ENCODE peak calls at places on chromosomes 7 and 10, in nine cellular contexts. U, W, S, M, Z, A, R, Y and T are unnamed samples.

GRCh38 chr10:131759347-131759746 is 141.5 kb upstream of the PPP2R2D start:
- DNase-seq in U (no peak), W (no peak), S (no peak), M (no peak), Z (no peak), A (no peak), R (no peak), Y (no peak), T (no peak)

GRCh38 chr10:31602541-31603244 is 283.7 kb downstream of the ZEB1 start:
- DNase-seq in U (no peak), W (no peak), S (peak; percentile 27), M (peak; percentile 92), Z (peak; percentile 84), A (no peak), R (no peak), Y (peak; percentile 60), T (peak; percentile 92)

GRCh38 chr10:70296406-70296899 is 12.6 kb upstream of the NPFFR1 start:
- DNase-seq in U (no peak), W (no peak), S (no peak), M (peak; percentile 91), Z (peak; percentile 94), A (peak; percentile 73), R (no peak), Y (peak; percentile 86), T (no peak)

GRCh38 chr7:77457779-77458178 is 41.6 kb upstream of the GSAP start:
- DNase-seq in U (no peak), W (no peak), S (no peak), M (no peak), Z (no peak), A (no peak), R (no peak), Y (no peak), T (no peak)

GRCh38 chr7:105389090-105389650 is 449 bp upstream of the SRPK2 start:
- DNase-seq in U (no peak), W (no peak), S (peak; percentile 52), M (peak; percentile 58), Z (peak; percentile 54), A (no peak), R (peak; percentile 26), Y (no peak), T (peak; percentile 68)

GRCh38 chr10:77420942-77421523 is 216.6 kb downstream of the KCNMA1 start:
- DNase-seq in U (no peak), W (no peak), S (no peak), M (no peak), Z (no peak), A (no peak), R (no peak), Y (no peak), T (no peak)

GRCh38 chr7:44097064-44097932 is 6.8 kb upstream of the AEBP1 start:
- DNase-seq in U (no peak), W (peak; percentile 87), S (no peak), M (no peak), Z (no peak), A (no peak), R (peak; percentile 80), Y (no peak), T (no peak)

GRCh38 chr10:3995302-3996210 is 210.5 kb upstream of the KLF6 start:
- DNase-seq in U (no peak), W (no peak), S (no peak), M (no peak), Z (peak; percentile 51), A (peak; percentile 38), R (no peak), Y (no peak), T (no peak)

GRCh38 chr7:123051916-123052315 is 56.4 kb upstream of the TAS2R16 start:
- DNase-seq in U (no peak), W (no peak), S (no peak), M (no peak), Z (no peak), A (no peak), R (no peak), Y (no peak), T (no peak)

GRCh38 chr7:2601065-2601464 is 30.7 kb upstream of the TTYH3 start:
- DNase-seq in U (no peak), W (no peak), S (no peak), M (no peak), Z (no peak), A (no peak), R (no peak), Y (no peak), T (no peak)

GRCh38 chr10:131165092-131165491 is 146.4 kb downstream of the TCERG1L start:
- DNase-seq in U (no peak), W (no peak), S (no peak), M (no peak), Z (no peak), A (no peak), R (no peak), Y (no peak), T (no peak)

GRCh38 chr10:94314913-94315545 is 47.7 kb downstream of the NOC3L start:
- DNase-seq in U (no peak), W (no peak), S (no peak), M (no peak), Z (peak; percentile 70), A (no peak), R (no peak), Y (peak; percentile 45), T (no peak)
- TF ChIP-seq CTCF in U (no peak), W (no peak), S (no peak), M (no peak), Z (no peak), A (peak; percentile 22), R (no peak), Y (no peak), T (no peak)

DNA sequence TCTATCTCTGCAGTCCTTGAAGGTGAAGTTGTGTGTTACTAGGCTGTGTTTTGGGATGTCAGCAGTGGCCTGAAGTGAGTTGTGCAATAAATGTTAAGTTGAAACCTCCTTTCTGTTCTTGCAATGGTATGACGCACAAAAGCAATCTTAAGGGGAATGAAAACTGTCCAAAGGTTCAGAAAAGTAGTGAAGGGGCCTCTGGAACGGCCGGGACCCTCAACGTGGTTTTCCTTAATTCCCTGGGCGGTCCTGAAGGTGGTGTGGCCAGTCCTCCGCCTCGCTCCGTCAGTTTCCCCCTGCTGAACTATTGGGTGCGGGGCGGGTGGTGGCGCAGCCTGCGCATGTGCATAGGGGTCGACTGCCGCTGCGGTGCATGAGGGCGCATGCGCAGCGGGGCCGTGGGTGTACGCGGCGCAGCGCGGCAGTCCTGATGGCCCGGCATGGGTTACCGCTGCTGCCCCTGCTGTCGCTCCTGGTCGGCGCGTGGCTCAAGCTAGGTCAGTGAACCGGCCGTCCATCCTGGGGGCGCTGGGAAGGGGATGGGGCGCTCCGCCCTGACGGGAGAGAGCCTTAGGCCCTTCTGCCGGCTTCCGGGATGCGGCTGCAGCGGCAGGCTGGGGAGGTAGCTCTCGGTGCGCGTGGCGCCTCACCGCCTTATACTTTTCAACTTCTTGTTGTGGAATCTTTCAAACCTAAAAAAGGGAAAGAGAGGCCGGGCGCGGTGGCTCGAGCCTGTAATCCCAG is at the start of gene SUMF2:
- DNase-seq in U (peak; percentile 87), W (peak; percentile 86), S (peak; percentile 92), M (peak; percentile 93), Z (peak; percentile 91), A (peak; percentile 58), R (peak; percentile 92), Y (peak; percentile 78), T (peak; percentile 94)
- TF ChIP-seq CTCF in U (peak; percentile 38), W (peak; percentile 21), S (no peak), M (no peak), Z (peak; percentile 12), A (peak; percentile 18), R (peak; percentile 28), Y (peak; percentile 27), T (no peak)

GRCh38 chr7:135509589-135509838 is 388 bp downstream of the CNOT4 start:
- DNase-seq in U (no peak), W (no peak), S (no peak), M (no peak), Z (peak; percentile 61), A (no peak), R (no peak), Y (no peak), T (no peak)

GRCh38 chr7:135512135-135512887 is 2.4 kb upstream of the CNOT4 start:
- DNase-seq in U (no peak), W (peak; percentile 47), S (peak; percentile 23), M (no peak), Z (peak; percentile 68), A (no peak), R (peak; percentile 91), Y (no peak), T (no peak)

GRCh38 chr7:135508853-135509588 is 881 bp downstream of the CNOT4 start:
- DNase-seq in U (peak; percentile 10), W (no peak), S (peak; percentile 30), M (no peak), Z (peak; percentile 39), A (no peak), R (peak; percentile 53), Y (no peak), T (peak; percentile 33)

GRCh38 chr7:135509839-135510602 is at the start of gene CNOT4:
- DNase-seq in U (peak; percentile 96), W (peak; percentile 97), S (peak; percentile 98), M (peak; percentile 97), Z (peak; percentile 94), A (peak; percentile 85), R (peak; percentile 99), Y (peak; percentile 91), T (peak; percentile 98)

DNA sequence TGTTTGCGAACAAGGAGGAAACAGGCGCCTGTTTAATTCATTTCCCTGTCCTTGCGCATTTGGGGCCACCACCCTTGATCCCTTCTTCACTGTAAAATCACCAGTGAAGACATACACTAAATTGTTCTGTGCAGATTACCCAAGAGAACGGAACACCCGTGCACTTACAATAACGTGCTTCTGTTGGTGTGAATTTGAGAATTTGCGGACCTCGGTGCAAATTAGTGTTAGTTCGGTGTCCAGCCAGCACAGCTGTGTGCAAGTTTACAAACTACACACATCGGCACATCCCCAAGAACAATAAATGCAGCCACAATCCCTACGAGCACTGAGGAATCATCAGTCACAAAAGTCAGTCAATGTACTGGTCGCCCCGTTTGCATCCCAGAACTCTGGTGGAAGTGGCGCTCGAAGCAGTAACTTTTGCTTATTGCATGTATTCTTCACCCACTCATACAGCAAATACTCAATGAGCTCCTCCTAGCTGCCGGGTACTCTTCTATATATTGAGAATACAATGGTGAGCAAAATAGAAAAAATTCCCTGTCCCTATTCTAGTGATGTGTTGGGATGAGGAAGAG is 791 bp upstream of the CNOT4 start:
- DNase-seq in U (no peak), W (no peak), S (no peak), M (no peak), Z (peak; percentile 51), A (no peak), R (peak; percentile 14), Y (no peak), T (no peak)
- TF ChIP-seq CTCF in U (no peak), W (no peak), S (no peak), M (no peak), Z (peak; percentile 43), A (peak; percentile 40), R (peak; percentile 10), Y (peak; percentile 30), T (no peak)

DNA sequence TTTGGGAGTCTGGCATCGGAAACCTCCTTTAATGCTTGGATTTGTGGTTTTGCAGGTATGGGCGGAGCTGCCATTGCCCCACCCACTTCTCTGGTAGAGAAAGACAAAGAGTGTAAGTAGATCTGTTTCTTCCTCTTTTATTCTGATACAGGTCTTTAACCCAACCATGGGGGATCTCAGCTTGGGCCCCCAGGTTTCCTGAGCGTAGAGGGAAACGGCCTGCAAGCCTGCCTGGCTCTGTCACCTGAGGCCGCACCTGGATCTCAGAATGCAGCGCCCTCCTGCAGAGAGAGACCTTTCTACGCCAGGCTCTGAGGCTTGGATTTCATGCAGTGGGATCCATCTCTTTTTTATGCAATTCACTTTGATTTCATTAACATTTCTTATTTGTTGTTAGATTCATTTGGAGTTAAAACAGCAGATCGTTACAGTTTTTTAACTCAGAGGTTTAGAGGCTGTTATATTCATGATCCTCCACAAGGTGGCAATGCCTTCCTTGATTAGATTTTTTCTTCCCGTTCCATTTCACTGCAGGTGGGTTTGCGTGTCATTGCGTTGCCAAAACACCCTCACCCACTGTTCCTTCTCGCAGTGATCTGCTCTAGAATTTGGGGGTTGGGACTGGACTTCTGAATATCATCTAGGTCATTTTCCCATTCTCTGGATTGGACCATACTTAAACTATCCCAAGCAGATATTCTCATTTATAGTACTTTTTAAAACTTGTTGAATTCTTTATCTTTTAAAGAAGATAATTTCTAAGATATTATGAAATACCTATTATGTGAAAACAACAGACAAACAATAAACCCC is 20.0 kb downstream of the RBM17 start:
- DNase-seq in U (no peak), W (no peak), S (peak; percentile 23), M (no peak), Z (peak; percentile 68), A (no peak), R (peak; percentile 35), Y (no peak), T (no peak)
- TF ChIP-seq CTCF in U (peak; percentile 85), W (peak; percentile 87), S (peak; percentile 94), M (peak; percentile 82), Z (peak; percentile 62), A (peak; percentile 74), R (peak; percentile 69), Y (peak; percentile 56), T (peak; percentile 88)